ENCODE peak calls at places on chromosomes 1 and 21, in ten cellular contexts. F, A, B, T, R, H, Z, V, O and G are unnamed samples.

GRCh38 chr1:183234660-183235476 is 48.8 kb downstream of the LAMC2 start:
- DNase-seq in Z (peak; percentile 81), B (no peak), R (peak; percentile 97), A (peak; percentile 89), T (no peak), V (peak; percentile 98), O (peak; percentile 98), H (peak; percentile 92), F (no peak), G (peak; percentile 65)

GRCh38 chr21:42878678-42878992 is 704 bp downstream of the WDR4 start:
- DNase-seq in A (no peak), H (no peak), Z (no peak), R (no peak), O (no peak), B (no peak), T (no peak), V (no peak), F (no peak), G (peak; percentile 70)

GRCh38 chr1:211352985-211353515 is 26.4 kb downstream of the TRAF5 start:
- DNase-seq in T (peak; percentile 51), F (no peak), A (no peak), V (no peak), H (peak; percentile 33), B (peak; percentile 34), Z (peak; percentile 74), R (peak; percentile 29), O (no peak), G (peak; percentile 85)

GRCh38 chr21:44093761-44094160 is 13.4 kb upstream of the PWP2 start:
- DNase-seq in R (no peak), F (peak; percentile 42), O (no peak), T (no peak), A (no peak), Z (no peak), B (no peak), H (no peak), V (no peak), G (no peak)

GRCh38 chr1:82972841-82973553 is 1025.9 kb downstream of the TTLL7 start:
- DNase-seq in H (no peak), R (no peak), V (no peak), A (no peak), F (no peak), B (no peak), T (no peak), O (no peak), Z (no peak), G (no peak)

GRCh38 chr1:157969693-157970485 is 23.6 kb upstream of the KIRREL1 start:
- DNase-seq in H (peak; percentile 79), F (no peak), B (no peak), O (peak; percentile 49), T (no peak), V (peak; percentile 94), A (peak; percentile 57), R (peak; percentile 91), Z (peak; percentile 77), G (peak; percentile 70)

GRCh38 chr1:7584643-7585042 is 186.5 kb upstream of the VAMP3 start:
- DNase-seq in O (no peak), V (no peak), R (no peak), H (no peak), Z (no peak), F (no peak), A (no peak), B (no peak), T (no peak), G (no peak)

GRCh38 chr1:18638818-18639193 is 8.2 kb downstream of the PAX7 start:
- DNase-seq in R (no peak), Z (no peak), B (no peak), A (no peak), V (no peak), H (no peak), O (no peak), T (no peak), F (no peak), G (no peak)

GRCh38 chr1:96090134-96090533 is 631.5 kb upstream of the PTBP2 start:
- DNase-seq in Z (no peak), A (no peak), B (no peak), H (no peak), R (no peak), O (no peak), V (no peak), F (no peak), T (no peak), G (no peak)

GRCh38 chr1:230772457-230773395 is 25.5 kb downstream of the CAPN9 start:
- DNase-seq in B (no peak), F (no peak), A (peak; percentile 30), T (no peak), V (peak; percentile 68), O (peak; percentile 29), Z (no peak), R (peak; percentile 77), H (peak; percentile 68), G (peak; percentile 81)

GRCh38 chr1:1371741-1372711 is 3.0 kb downstream of the AURKAIP1 start:
- DNase-seq in O (no peak), V (peak; percentile 44), A (no peak), R (peak; percentile 64), T (peak; percentile 77), H (peak; percentile 51), F (peak; percentile 86), Z (peak; percentile 88), B (peak; percentile 70), G (peak; percentile 71)